ENCODE peak calls at places on chromosome 17, in ten cellular contexts. One of them, this sample, is unnamed.

GRCh38 chr17:50634123-50634914 is at the start of gene ABCC3:
- DNase-seq in fibroblast of lung: peak; percentile 50
- DNase-seq in tibial artery: peak; percentile 67
- DNase-seq in cardiac muscle cell: peak; percentile 28
- DNase-seq in upper lobe of right lung: peak; percentile 89
- DNase-seq in pancreas: peak; percentile 67
- DNase-seq in heart right ventricle: peak; percentile 55
- DNase-seq in right lobe of liver: peak; percentile 91
- DNase-seq in tibial nerve: no peak
- DNase-seq in neural progenitor cell: peak; percentile 63
- DNase-seq in this sample: no peak

GRCh38 chr17:14752007-14752406 is 451.1 kb downstream of the HS3ST3B1 start:
- DNase-seq in fibroblast of lung: no peak
- DNase-seq in tibial artery: no peak
- DNase-seq in cardiac muscle cell: no peak
- DNase-seq in upper lobe of right lung: no peak
- DNase-seq in pancreas: no peak
- DNase-seq in heart right ventricle: no peak
- DNase-seq in right lobe of liver: no peak
- DNase-seq in tibial nerve: no peak
- DNase-seq in neural progenitor cell: no peak
- DNase-seq in this sample: no peak

GRCh38 chr17:65064452-65065019 is 8.0 kb upstream of the GNA13 start:
- DNase-seq in fibroblast of lung: peak; percentile 61
- DNase-seq in tibial artery: no peak
- DNase-seq in cardiac muscle cell: no peak
- DNase-seq in upper lobe of right lung: no peak
- DNase-seq in pancreas: no peak
- DNase-seq in heart right ventricle: no peak
- DNase-seq in right lobe of liver: no peak
- DNase-seq in tibial nerve: no peak
- DNase-seq in neural progenitor cell: no peak
- DNase-seq in this sample: no peak

GRCh38 chr17:2181206-2181983 is 122.2 kb downstream of the SMG6 start:
- DNase-seq in fibroblast of lung: peak; percentile 95
- DNase-seq in tibial artery: peak; percentile 72
- DNase-seq in cardiac muscle cell: peak; percentile 84
- DNase-seq in upper lobe of right lung: no peak
- DNase-seq in pancreas: no peak
- DNase-seq in heart right ventricle: peak; percentile 75
- DNase-seq in right lobe of liver: no peak
- DNase-seq in tibial nerve: no peak
- DNase-seq in neural progenitor cell: peak; percentile 38
- DNase-seq in this sample: no peak

GRCh38 chr17:41467546-41467945 is 360 bp upstream of the KRT32 start:
- DNase-seq in fibroblast of lung: no peak
- DNase-seq in tibial artery: no peak
- DNase-seq in cardiac muscle cell: no peak
- DNase-seq in upper lobe of right lung: no peak
- DNase-seq in pancreas: no peak
- DNase-seq in heart right ventricle: no peak
- DNase-seq in right lobe of liver: no peak
- DNase-seq in tibial nerve: no peak
- DNase-seq in neural progenitor cell: no peak
- DNase-seq in this sample: no peak

GRCh38 chr17:72118588-72119279 is 2.1 kb upstream of the SOX9 start:
- DNase-seq in fibroblast of lung: peak; percentile 91
- DNase-seq in tibial artery: peak; percentile 43
- DNase-seq in cardiac muscle cell: peak; percentile 85
- DNase-seq in upper lobe of right lung: no peak
- DNase-seq in pancreas: peak; percentile 72
- DNase-seq in heart right ventricle: peak; percentile 36
- DNase-seq in right lobe of liver: peak; percentile 72
- DNase-seq in tibial nerve: peak; percentile 61
- DNase-seq in neural progenitor cell: peak; percentile 84
- DNase-seq in this sample: no peak

GRCh38 chr17:15262291-15263205 is 2.6 kb downstream of the PMP22 start:
- DNase-seq in fibroblast of lung: peak; percentile 94
- DNase-seq in tibial artery: peak; percentile 93
- DNase-seq in cardiac muscle cell: peak; percentile 57
- DNase-seq in upper lobe of right lung: peak; percentile 87
- DNase-seq in pancreas: peak; percentile 66
- DNase-seq in heart right ventricle: peak; percentile 89
- DNase-seq in right lobe of liver: peak; percentile 68
- DNase-seq in tibial nerve: peak; percentile 90
- DNase-seq in neural progenitor cell: peak; percentile 81
- DNase-seq in this sample: peak; percentile 10

GRCh38 chr17:68289936-68290267 is 1.0 kb downstream of the SLC16A6 start:
- DNase-seq in fibroblast of lung: no peak
- DNase-seq in tibial artery: no peak
- DNase-seq in cardiac muscle cell: no peak
- DNase-seq in upper lobe of right lung: no peak
- DNase-seq in pancreas: no peak
- DNase-seq in heart right ventricle: no peak
- DNase-seq in right lobe of liver: no peak
- DNase-seq in tibial nerve: no peak
- DNase-seq in neural progenitor cell: no peak
- DNase-seq in this sample: no peak

GRCh38 chr17:61408151-61409041 is 8.8 kb downstream of the TBX2 start:
- DNase-seq in fibroblast of lung: peak; percentile 57
- DNase-seq in tibial artery: peak; percentile 19
- DNase-seq in cardiac muscle cell: no peak
- DNase-seq in upper lobe of right lung: peak; percentile 61
- DNase-seq in pancreas: no peak
- DNase-seq in heart right ventricle: no peak
- DNase-seq in right lobe of liver: peak; percentile 44
- DNase-seq in tibial nerve: no peak
- DNase-seq in neural progenitor cell: peak; percentile 38
- DNase-seq in this sample: no peak

GRCh38 chr17:61405686-61406542 is 6.3 kb downstream of the TBX2 start:
- DNase-seq in fibroblast of lung: peak; percentile 52
- DNase-seq in tibial artery: peak; percentile 19
- DNase-seq in cardiac muscle cell: peak; percentile 40
- DNase-seq in upper lobe of right lung: peak; percentile 59
- DNase-seq in pancreas: no peak
- DNase-seq in heart right ventricle: no peak
- DNase-seq in right lobe of liver: no peak
- DNase-seq in tibial nerve: no peak
- DNase-seq in neural progenitor cell: no peak
- DNase-seq in this sample: no peak

GRCh38 chr17:61407211-61407911 is 7.7 kb downstream of the TBX2 start:
- DNase-seq in fibroblast of lung: peak; percentile 51
- DNase-seq in tibial artery: peak; percentile 18
- DNase-seq in cardiac muscle cell: peak; percentile 65
- DNase-seq in upper lobe of right lung: peak; percentile 49
- DNase-seq in pancreas: no peak
- DNase-seq in heart right ventricle: no peak
- DNase-seq in right lobe of liver: no peak
- DNase-seq in tibial nerve: no peak
- DNase-seq in neural progenitor cell: no peak
- DNase-seq in this sample: no peak

GRCh38 chr17:61406543-61406845 is 6.9 kb downstream of the TBX2 start:
- DNase-seq in fibroblast of lung: no peak
- DNase-seq in tibial artery: no peak
- DNase-seq in cardiac muscle cell: no peak
- DNase-seq in upper lobe of right lung: no peak
- DNase-seq in pancreas: no peak
- DNase-seq in heart right ventricle: no peak
- DNase-seq in right lobe of liver: no peak
- DNase-seq in tibial nerve: no peak
- DNase-seq in neural progenitor cell: no peak
- DNase-seq in this sample: no peak

DNA sequence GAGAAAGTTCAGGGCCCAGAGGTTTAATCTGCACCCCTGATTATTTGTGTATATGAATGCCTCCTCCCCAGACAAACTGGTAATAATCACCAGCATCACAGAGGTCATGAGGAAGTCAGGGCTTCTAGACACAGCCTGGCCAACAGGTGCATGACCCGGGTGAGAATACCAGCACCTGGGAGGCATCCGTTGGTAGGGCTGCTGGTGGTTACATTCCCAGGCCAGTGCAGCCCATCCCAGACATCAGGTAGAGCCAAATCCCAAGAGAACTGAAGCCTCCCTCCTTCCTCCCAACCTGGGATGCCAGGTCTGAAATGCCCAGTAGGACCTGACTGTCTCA is 7.2 kb downstream of the TBX2 start:
- DNase-seq in fibroblast of lung: peak; percentile 24
- DNase-seq in tibial artery: no peak
- DNase-seq in cardiac muscle cell: no peak
- DNase-seq in upper lobe of right lung: peak; percentile 39
- DNase-seq in pancreas: no peak
- DNase-seq in heart right ventricle: no peak
- DNase-seq in right lobe of liver: no peak
- DNase-seq in tibial nerve: no peak
- DNase-seq in neural progenitor cell: no peak
- DNase-seq in this sample: no peak
- H3K4me3 ChIP-seq in fibroblast of lung: peak overlapping the region; percentile 100
- H3K4me3 ChIP-seq in tibial artery: no peak overlapping the region
- H3K4me3 ChIP-seq in cardiac muscle cell: no peak overlapping the region
- H3K4me3 ChIP-seq in upper lobe of right lung: peak overlapping the region; percentile 65
- H3K4me3 ChIP-seq in pancreas: no peak overlapping the region
- H3K4me3 ChIP-seq in heart right ventricle: no peak overlapping the region
- H3K4me3 ChIP-seq in right lobe of liver: no peak overlapping the region
- H3K4me3 ChIP-seq in tibial nerve: no peak overlapping the region
- H3K4me3 ChIP-seq in neural progenitor cell: no peak overlapping the region
- H3K4me3 ChIP-seq in this sample: no peak overlapping the region

DNA sequence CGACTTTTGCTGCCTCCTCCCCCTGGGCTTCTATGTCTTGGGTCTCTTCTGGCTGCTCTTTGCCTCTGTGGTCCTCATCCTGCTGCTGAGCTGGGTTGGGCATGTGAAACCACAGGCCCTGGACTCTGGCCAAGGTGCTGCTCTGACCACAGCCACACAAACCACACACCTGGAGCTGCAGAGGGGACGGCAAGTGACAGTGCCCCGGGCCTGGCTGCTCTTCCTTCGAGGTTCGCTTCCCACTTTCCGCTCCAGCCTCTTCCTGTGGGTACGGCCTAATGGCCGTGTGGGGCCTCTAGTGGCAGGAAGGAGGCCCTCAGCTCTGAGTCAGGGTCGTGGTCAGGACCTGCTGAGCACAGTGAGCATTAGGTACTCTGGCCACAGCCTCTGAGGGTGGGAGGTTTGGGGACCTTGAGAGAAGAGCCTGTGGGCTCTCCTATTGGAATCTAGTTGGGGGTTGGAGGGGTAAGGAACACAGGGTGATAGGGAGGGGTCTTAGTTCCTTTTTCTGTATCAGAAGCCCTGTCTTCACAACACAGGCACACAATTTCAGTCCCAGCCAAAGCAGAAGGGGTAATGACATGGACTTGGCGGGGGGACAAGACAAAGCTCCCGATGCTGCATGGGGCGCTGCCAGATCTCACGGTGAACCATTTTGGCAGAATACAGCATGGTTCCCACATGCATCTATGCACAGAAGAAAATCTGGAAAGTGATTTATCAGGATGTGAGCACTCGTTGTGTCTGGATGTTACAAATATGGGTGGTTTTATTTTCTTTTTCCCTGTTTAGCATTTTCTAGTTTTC is 2.3 kb downstream of the GP1BA start:
- DNase-seq in fibroblast of lung: peak; percentile 39
- DNase-seq in tibial artery: no peak
- DNase-seq in cardiac muscle cell: no peak
- DNase-seq in upper lobe of right lung: peak; percentile 71
- DNase-seq in pancreas: no peak
- DNase-seq in heart right ventricle: peak; percentile 37
- DNase-seq in right lobe of liver: peak; percentile 76
- DNase-seq in tibial nerve: no peak
- DNase-seq in neural progenitor cell: no peak
- DNase-seq in this sample: peak; percentile 59
- TF ChIP-seq CTCF in fibroblast of lung: peak; percentile 24
- TF ChIP-seq CTCF in tibial artery: no peak
- TF ChIP-seq CTCF in cardiac muscle cell: peak; percentile 58
- TF ChIP-seq CTCF in upper lobe of right lung: peak; percentile 17
- TF ChIP-seq CTCF in pancreas: no peak
- TF ChIP-seq CTCF in heart right ventricle: peak; percentile 12
- TF ChIP-seq CTCF in right lobe of liver: no peak
- TF ChIP-seq CTCF in tibial nerve: no peak
- TF ChIP-seq CTCF in neural progenitor cell: peak; percentile 24
- TF ChIP-seq CTCF in this sample: peak; percentile 15

GRCh38 chr17:8844229-8845218 is 22.9 kb downstream of the PIK3R6 start:
- DNase-seq in fibroblast of lung: no peak
- DNase-seq in tibial artery: no peak
- DNase-seq in cardiac muscle cell: no peak
- DNase-seq in upper lobe of right lung: no peak
- DNase-seq in pancreas: no peak
- DNase-seq in heart right ventricle: no peak
- DNase-seq in right lobe of liver: no peak
- DNase-seq in tibial nerve: no peak
- DNase-seq in neural progenitor cell: no peak
- DNase-seq in this sample: no peak
- H3K36me3 ChIP-seq in fibroblast of lung: no peaks in the 10 kb centered on the region
- H3K36me3 ChIP-seq in tibial artery: no peaks in the 10 kb centered on the region
- H3K36me3 ChIP-seq in cardiac muscle cell: no peaks in the 10 kb centered on the region
- H3K36me3 ChIP-seq in upper lobe of right lung: no peaks in the 10 kb centered on the region
- H3K36me3 ChIP-seq in pancreas: no peaks in the 10 kb centered on the region
- H3K36me3 ChIP-seq in heart right ventricle: no peaks in the 10 kb centered on the region
- H3K36me3 ChIP-seq in right lobe of liver: no peaks in the 10 kb centered on the region
- H3K36me3 ChIP-seq in tibial nerve: no peaks in the 10 kb centered on the region
- H3K36me3 ChIP-seq in neural progenitor cell: no peaks in the 10 kb centered on the region
- H3K36me3 ChIP-seq in this sample: peaks cover 36% of the 10 kb centered on the region

GRCh38 chr17:44847581-44847980 is at the start of gene HIGD1B:
- DNase-seq in fibroblast of lung: no peak
- DNase-seq in tibial artery: no peak
- DNase-seq in cardiac muscle cell: no peak
- DNase-seq in upper lobe of right lung: no peak
- DNase-seq in pancreas: no peak
- DNase-seq in heart right ventricle: peak; percentile 44
- DNase-seq in right lobe of liver: no peak
- DNase-seq in tibial nerve: no peak
- DNase-seq in neural progenitor cell: no peak
- DNase-seq in this sample: no peak

GRCh38 chr17:44850025-44850424 is 2.3 kb downstream of the HIGD1B start:
- DNase-seq in fibroblast of lung: no peak
- DNase-seq in tibial artery: no peak
- DNase-seq in cardiac muscle cell: no peak
- DNase-seq in upper lobe of right lung: no peak
- DNase-seq in pancreas: no peak
- DNase-seq in heart right ventricle: no peak
- DNase-seq in right lobe of liver: no peak
- DNase-seq in tibial nerve: no peak
- DNase-seq in neural progenitor cell: no peak
- DNase-seq in this sample: no peak

GRCh38 chr17:44848257-44848795 is 643 bp downstream of the HIGD1B start:
- DNase-seq in fibroblast of lung: no peak
- DNase-seq in tibial artery: no peak
- DNase-seq in cardiac muscle cell: no peak
- DNase-seq in upper lobe of right lung: no peak
- DNase-seq in pancreas: no peak
- DNase-seq in heart right ventricle: peak; percentile 34
- DNase-seq in right lobe of liver: no peak
- DNase-seq in tibial nerve: no peak
- DNase-seq in neural progenitor cell: no peak
- DNase-seq in this sample: no peak

GRCh38 chr17:44848961-44849489 is 1.3 kb downstream of the HIGD1B start:
- DNase-seq in fibroblast of lung: no peak
- DNase-seq in tibial artery: no peak
- DNase-seq in cardiac muscle cell: no peak
- DNase-seq in upper lobe of right lung: no peak
- DNase-seq in pancreas: no peak
- DNase-seq in heart right ventricle: no peak
- DNase-seq in right lobe of liver: no peak
- DNase-seq in tibial nerve: no peak
- DNase-seq in neural progenitor cell: no peak
- DNase-seq in this sample: no peak

GRCh38 chr17:44850612-44851011 is 2.9 kb downstream of the HIGD1B start:
- DNase-seq in fibroblast of lung: no peak
- DNase-seq in tibial artery: no peak
- DNase-seq in cardiac muscle cell: no peak
- DNase-seq in upper lobe of right lung: no peak
- DNase-seq in pancreas: no peak
- DNase-seq in heart right ventricle: peak; percentile 64
- DNase-seq in right lobe of liver: no peak
- DNase-seq in tibial nerve: no peak
- DNase-seq in neural progenitor cell: no peak
- DNase-seq in this sample: no peak
- H3K4me3 ChIP-seq in fibroblast of lung: no peak overlapping the region
- H3K4me3 ChIP-seq in tibial artery: no peak overlapping the region
- H3K4me3 ChIP-seq in cardiac muscle cell: no peak overlapping the region
- H3K4me3 ChIP-seq in upper lobe of right lung: no peak overlapping the region
- H3K4me3 ChIP-seq in pancreas: no peak overlapping the region
- H3K4me3 ChIP-seq in heart right ventricle: no peak overlapping the region
- H3K4me3 ChIP-seq in right lobe of liver: no peak overlapping the region
- H3K4me3 ChIP-seq in tibial nerve: no peak overlapping the region
- H3K4me3 ChIP-seq in neural progenitor cell: no peak overlapping the region
- H3K4me3 ChIP-seq in this sample: no peak overlapping the region

This sample was measured in GM06990.